ENCODE peak calls at places on chromosome 1, in ten cellular contexts. One of them, this sample, is unnamed.

GRCh38 chr1:117607471-117607870 is 1.6 kb downstream of the TENT5C start:
- DNase-seq in lower lobe of right lung: no peak
- DNase-seq in aorta: no peak
- DNase-seq in Calu3: no peak
- DNase-seq in IMR-90: no peak
- DNase-seq in A172: no peak
- DNase-seq in glomerular endothelial cell: no peak
- DNase-seq in occipital lobe: no peak
- DNase-seq in ovary: no peak
- DNase-seq in amniotic stem cell: no peak
- DNase-seq in this sample: no peak

GRCh38 chr1:34002810-34003209 is 138.9 kb downstream of the HMGB4 start:
- DNase-seq in lower lobe of right lung: no peak
- DNase-seq in aorta: no peak
- DNase-seq in Calu3: no peak
- DNase-seq in IMR-90: no peak
- DNase-seq in A172: no peak
- DNase-seq in glomerular endothelial cell: no peak
- DNase-seq in occipital lobe: no peak
- DNase-seq in ovary: no peak
- DNase-seq in amniotic stem cell: no peak
- DNase-seq in this sample: no peak

GRCh38 chr1:244651956-244652698 is 799 bp upstream of the DESI2 start:
- DNase-seq in lower lobe of right lung: no peak
- DNase-seq in aorta: no peak
- DNase-seq in Calu3: no peak
- DNase-seq in IMR-90: peak
- DNase-seq in A172: no peak
- DNase-seq in glomerular endothelial cell: no peak
- DNase-seq in occipital lobe: no peak
- DNase-seq in ovary: no peak
- DNase-seq in amniotic stem cell: no peak
- DNase-seq in this sample: no peak

GRCh38 chr1:2789164-2789985 is 12.1 kb downstream of the TTC34 start:
- DNase-seq in lower lobe of right lung: peak
- DNase-seq in aorta: peak
- DNase-seq in Calu3: no peak
- DNase-seq in IMR-90: no peak
- DNase-seq in A172: no peak
- DNase-seq in glomerular endothelial cell: no peak
- DNase-seq in occipital lobe: no peak
- DNase-seq in ovary: no peak
- DNase-seq in amniotic stem cell: no peak
- DNase-seq in this sample: peak

GRCh38 chr1:40976952-40977690 is 2.4 kb upstream of the CTPS1 start:
- DNase-seq in lower lobe of right lung: no peak
- DNase-seq in aorta: no peak
- DNase-seq in Calu3: no peak
- DNase-seq in IMR-90: peak
- DNase-seq in A172: peak
- DNase-seq in glomerular endothelial cell: no peak
- DNase-seq in occipital lobe: no peak
- DNase-seq in ovary: no peak
- DNase-seq in amniotic stem cell: no peak
- DNase-seq in this sample: no peak

GRCh38 chr1:159922499-159923202 is 2.7 kb downstream of the TAGLN2 start:
- DNase-seq in lower lobe of right lung: peak
- DNase-seq in aorta: peak
- DNase-seq in Calu3: peak
- DNase-seq in IMR-90: peak
- DNase-seq in A172: peak
- DNase-seq in glomerular endothelial cell: no peak
- DNase-seq in occipital lobe: no peak
- DNase-seq in ovary: peak
- DNase-seq in amniotic stem cell: no peak
- DNase-seq in this sample: peak

GRCh38 chr1:9238550-9238949 is 4.0 kb downstream of the H6PD start:
- DNase-seq in lower lobe of right lung: no peak
- DNase-seq in aorta: no peak
- DNase-seq in Calu3: no peak
- DNase-seq in IMR-90: peak
- DNase-seq in A172: no peak
- DNase-seq in glomerular endothelial cell: no peak
- DNase-seq in occipital lobe: no peak
- DNase-seq in ovary: no peak
- DNase-seq in amniotic stem cell: no peak
- DNase-seq in this sample: no peak

GRCh38 chr1:109630081-109630880 is 10.6 kb downstream of the AMPD2 start:
- DNase-seq in lower lobe of right lung: no peak
- DNase-seq in aorta: no peak
- DNase-seq in Calu3: no peak
- DNase-seq in IMR-90: no peak
- DNase-seq in A172: no peak
- DNase-seq in glomerular endothelial cell: no peak
- DNase-seq in occipital lobe: no peak
- DNase-seq in ovary: peak
- DNase-seq in amniotic stem cell: no peak
- DNase-seq in this sample: no peak

GRCh38 chr1:202521886-202522285 is 173.4 kb downstream of the PPP1R12B start:
- DNase-seq in lower lobe of right lung: no peak
- DNase-seq in aorta: no peak
- DNase-seq in Calu3: no peak
- DNase-seq in IMR-90: peak
- DNase-seq in A172: no peak
- DNase-seq in glomerular endothelial cell: no peak
- DNase-seq in occipital lobe: no peak
- DNase-seq in ovary: no peak
- DNase-seq in amniotic stem cell: no peak
- DNase-seq in this sample: no peak